ENCODE peak calls at places on chromosomes 4 and X, in five cellular contexts. K, M, J, Q and E are unnamed samples.

GRCh38 chr4:26356067-26356466 is 35.3 kb downstream of the RBPJ start:
- DNase-seq in J (peak), K (no peak), M (no peak), Q (peak), E (no peak)

GRCh38 chr4:75030028-75030427 is 97.1 kb downstream of the PARM1 start:
- DNase-seq in Q (no peak), M (no peak), K (no peak), J (no peak), E (no peak)

GRCh38 chr4:16617416-16617815 is 281.0 kb downstream of the LDB2 start:
- DNase-seq in K (no peak), J (no peak), M (no peak), Q (no peak), E (no peak)

GRCh38 chr4:3786196-3786869 is 20.1 kb downstream of the ADRA2C start:
- DNase-seq in M (no peak), J (peak), Q (no peak), K (no peak), E (peak)

GRCh38 chr4:109872950-109873656 is 25.2 kb downstream of the LRIT3 start:
- DNase-seq in K (no peak), M (no peak), J (no peak), Q (no peak), E (no peak)

GRCh38 chr4:122450847-122451246 is 5.7 kb downstream of the IL2 start:
- DNase-seq in Q (peak), M (no peak), K (no peak), J (no peak), E (no peak)

GRCh38 chrX:153970398-153971123 is 1.1 kb downstream of the HCFC1 start:
- DNase-seq in M (no peak), Q (peak), J (peak), K (no peak), E (no peak)

GRCh38 chrX:151899622-151900021 is 13.1 kb upstream of the MAGEA4 start:
- DNase-seq in M (no peak), Q (no peak), K (no peak), J (no peak), E (no peak)

GRCh38 chr4:101931619-101932018 is 141.1 kb downstream of the BANK1 start:
- DNase-seq in J (no peak), K (no peak), Q (no peak), M (no peak), E (no peak)

GRCh38 chr4:119597377-119597776 is 31.2 kb downstream of the PDE5A start:
- DNase-seq in K (no peak), M (no peak), J (no peak), Q (no peak), E (no peak)

GRCh38 chr4:128076465-128076864 is 15.4 kb downstream of the LARP1B start:
- DNase-seq in K (no peak), J (no peak), M (no peak), Q (no peak), E (no peak)

GRCh38 chr4:11138964-11139363 is 289.7 kb downstream of the HS3ST1 start:
- DNase-seq in J (no peak), M (no peak), Q (no peak), K (no peak), E (no peak)

GRCh38 chrX:28549839-28550238 is 37.4 kb upstream of the IL1RAPL1 start:
- DNase-seq in J (no peak), M (no peak), K (no peak), Q (no peak), E (no peak)

GRCh38 chr4:3611778-3612177 is 79.6 kb upstream of the LRPAP1 start:
- DNase-seq in M (no peak), J (no peak), K (no peak), Q (no peak), E (peak)

GRCh38 chrX:80556148-80556547 is 135.9 kb downstream of the TENT5D start:
- DNase-seq in M (no peak), Q (no peak), J (no peak), K (no peak), E (no peak)

GRCh38 chr4:150306719-150307118 is 228.5 kb downstream of the DCLK2 start:
- DNase-seq in Q (no peak), M (no peak), K (no peak), J (no peak), E (no peak)

GRCh38 chr4:87035881-87036509 is 101.2 kb downstream of the AFF1 start:
- DNase-seq in M (no peak), Q (no peak), K (no peak), J (no peak), E (no peak)

GRCh38 chr4:112888617-112889016 is 160.8 kb upstream of the ANK2 start:
- DNase-seq in K (no peak), Q (no peak), M (no peak), J (no peak), E (no peak)

GRCh38 chrX:23884427-23885024 is 23.2 kb downstream of the APOO start:
- DNase-seq in Q (peak), M (no peak), K (no peak), J (no peak), E (no peak)
- TF ChIP-seq POLR2A in Q (no peak), M (no peak), K (no peak), J (no peak), E (no peak)

DNA sequence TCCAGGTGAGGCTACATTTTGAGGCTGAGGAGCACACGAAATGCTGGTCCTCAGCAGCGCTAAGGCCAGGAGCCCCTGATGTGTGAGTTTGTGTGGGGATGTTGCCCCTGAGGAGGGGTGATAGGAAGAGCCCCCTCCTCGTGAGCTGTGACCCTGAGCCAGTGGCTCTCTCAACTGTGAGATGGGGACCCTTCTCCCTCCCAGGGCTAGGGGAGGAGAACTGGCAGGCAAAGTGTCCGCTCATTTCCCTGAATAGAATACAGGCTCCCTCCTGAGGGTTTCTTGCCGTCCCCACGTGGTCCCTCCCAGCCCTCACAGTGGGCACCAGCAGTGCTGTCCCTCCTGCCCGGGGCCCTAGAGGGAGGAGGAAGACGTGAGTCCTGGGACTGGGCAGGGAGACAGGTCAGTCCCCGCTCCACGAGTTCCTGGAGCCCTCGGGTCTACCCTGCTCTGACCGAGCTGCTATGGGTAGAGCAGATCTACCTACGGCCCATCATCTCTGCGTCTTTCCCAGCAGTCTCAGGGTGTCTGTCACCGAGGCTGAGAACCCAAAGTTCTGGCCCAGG is 21.0 kb upstream of the TBC1D14 start:
- DNase-seq in J (no peak), K (no peak), Q (no peak), M (no peak), E (peak)
- TF ChIP-seq POLR2A in J (no peak), K (no peak), Q (no peak), M (no peak), E (no peak)

GRCh38 chr4:184812181-184812542 is 13.6 kb downstream of the ACSL1 start:
- DNase-seq in K (no peak), Q (no peak), M (no peak), J (no peak), E (peak)
- TF ChIP-seq POLR2A in K (no peak), Q (no peak), M (no peak), J (no peak), E (no peak)

GRCh38 chrX:149493567-149494562 is 11.2 kb downstream of the IDS start:
- DNase-seq in M (no peak), Q (peak), K (no peak), J (no peak), E (peak)
- TF ChIP-seq POLR2A in M (no peak), Q (no peak), K (no peak), J (no peak), E (no peak)

GRCh38 chr4:1899149-1900086 is 28.2 kb downstream of the NSD2 start:
- DNase-seq in M (peak), K (peak), Q (peak), J (peak), E (peak)
- TF ChIP-seq POLR2A in M (no peak), K (no peak), Q (no peak), J (no peak), E (no peak)

GRCh38 chrX:149045645-149046210 is 459.4 kb downstream of the IDS start:
- DNase-seq in Q (no peak), K (no peak), M (no peak), J (no peak), E (no peak)
- TF ChIP-seq POLR2A in Q (no peak), K (no peak), M (no peak), J (no peak), E (no peak)